ENCODE peak calls at places on chromosomes 16 and 17, in ten cellular contexts. One of them, this sample, is unnamed.

GRCh38 chr16:5557966-5558365 is 460.4 kb upstream of the EEF2KMT start:
- DNase-seq in ACHN: no peak
- DNase-seq in skeletal muscle cell: no peak
- DNase-seq in stimulated activated CD4-positive, alpha-beta T cell treated with anti-CD3 and anti-CD28 coated beads, Interleukin-12 subunit alpha, Interleukin-12 subunit beta, amount 100 ng/mL, for 48 hours: no peak
- DNase-seq in amniotic stem cell: no peak
- DNase-seq in EL: no peak
- DNase-seq in mesenchymal stem cell: no peak
- DNase-seq in dorsolateral prefrontal cortex: no peak
- DNase-seq in choroid plexus epithelial cell: no peak
- DNase-seq in H54: no peak
- DNase-seq in this sample: no peak

GRCh38 chr16:87471278-87472141 is 21.3 kb downstream of the ZCCHC14 start:
- DNase-seq in choroid plexus epithelial cell: peak; percentile 42
- DNase-seq in dorsolateral prefrontal cortex: no peak
- DNase-seq in ACHN: no peak
- DNase-seq in skeletal muscle cell: no peak
- DNase-seq in mesenchymal stem cell: no peak
- DNase-seq in stimulated activated CD4-positive, alpha-beta T cell treated with anti-CD3 and anti-CD28 coated beads, Interleukin-12 subunit alpha, Interleukin-12 subunit beta, amount 100 ng/mL, for 48 hours: no peak
- DNase-seq in EL: no peak
- DNase-seq in H54: no peak
- DNase-seq in amniotic stem cell: no peak
- DNase-seq in this sample: no peak

GRCh38 chr16:63512910-63513309 is 1476.7 kb upstream of the CDH8 start:
- DNase-seq in skeletal muscle cell: no peak
- DNase-seq in EL: no peak
- DNase-seq in amniotic stem cell: no peak
- DNase-seq in stimulated activated CD4-positive, alpha-beta T cell treated with anti-CD3 and anti-CD28 coated beads, Interleukin-12 subunit alpha, Interleukin-12 subunit beta, amount 100 ng/mL, for 48 hours: no peak
- DNase-seq in H54: no peak
- DNase-seq in mesenchymal stem cell: no peak
- DNase-seq in ACHN: no peak
- DNase-seq in dorsolateral prefrontal cortex: no peak
- DNase-seq in choroid plexus epithelial cell: no peak
- DNase-seq in this sample: no peak

GRCh38 chr17:41439375-41439774 is 1.4 kb downstream of the KRT38 start:
- DNase-seq in ACHN: no peak
- DNase-seq in amniotic stem cell: no peak
- DNase-seq in mesenchymal stem cell: no peak
- DNase-seq in H54: no peak
- DNase-seq in dorsolateral prefrontal cortex: no peak
- DNase-seq in stimulated activated CD4-positive, alpha-beta T cell treated with anti-CD3 and anti-CD28 coated beads, Interleukin-12 subunit alpha, Interleukin-12 subunit beta, amount 100 ng/mL, for 48 hours: no peak
- DNase-seq in EL: peak; percentile 25
- DNase-seq in skeletal muscle cell: no peak
- DNase-seq in choroid plexus epithelial cell: peak; percentile 74
- DNase-seq in this sample: no peak

GRCh38 chr17:38798614-38799500 is 499 bp downstream of the PIP4K2B start:
- DNase-seq in amniotic stem cell: no peak
- DNase-seq in choroid plexus epithelial cell: peak; percentile 53
- DNase-seq in mesenchymal stem cell: peak; percentile 67
- DNase-seq in dorsolateral prefrontal cortex: peak; percentile 44
- DNase-seq in ACHN: peak; percentile 50
- DNase-seq in EL: peak; percentile 64
- DNase-seq in H54: peak; percentile 42
- DNase-seq in stimulated activated CD4-positive, alpha-beta T cell treated with anti-CD3 and anti-CD28 coated beads, Interleukin-12 subunit alpha, Interleukin-12 subunit beta, amount 100 ng/mL, for 48 hours: peak; percentile 42
- DNase-seq in skeletal muscle cell: peak; percentile 13
- DNase-seq in this sample: peak; percentile 37

GRCh38 chr17:7029659-7030058 is 6.2 kb upstream of the SLC16A13 start:
- DNase-seq in mesenchymal stem cell: no peak
- DNase-seq in amniotic stem cell: no peak
- DNase-seq in skeletal muscle cell: no peak
- DNase-seq in choroid plexus epithelial cell: no peak
- DNase-seq in ACHN: no peak
- DNase-seq in dorsolateral prefrontal cortex: no peak
- DNase-seq in EL: no peak
- DNase-seq in H54: no peak
- DNase-seq in stimulated activated CD4-positive, alpha-beta T cell treated with anti-CD3 and anti-CD28 coated beads, Interleukin-12 subunit alpha, Interleukin-12 subunit beta, amount 100 ng/mL, for 48 hours: no peak
- DNase-seq in this sample: no peak

GRCh38 chr16:71610936-71611871 is 14.8 kb upstream of the MARVELD3 start:
- DNase-seq in dorsolateral prefrontal cortex: peak; percentile 25
- DNase-seq in EL: peak; percentile 54
- DNase-seq in stimulated activated CD4-positive, alpha-beta T cell treated with anti-CD3 and anti-CD28 coated beads, Interleukin-12 subunit alpha, Interleukin-12 subunit beta, amount 100 ng/mL, for 48 hours: peak; percentile 76
- DNase-seq in skeletal muscle cell: peak; percentile 4
- DNase-seq in ACHN: peak; percentile 71
- DNase-seq in mesenchymal stem cell: peak; percentile 51
- DNase-seq in choroid plexus epithelial cell: peak; percentile 74
- DNase-seq in amniotic stem cell: peak; percentile 12
- DNase-seq in H54: peak; percentile 50
- DNase-seq in this sample: peak; percentile 71

GRCh38 chr16:20906225-20906870 is 5.8 kb downstream of the LYRM1 start:
- DNase-seq in H54: no peak
- DNase-seq in ACHN: peak; percentile 88
- DNase-seq in dorsolateral prefrontal cortex: no peak
- DNase-seq in skeletal muscle cell: peak; percentile 74
- DNase-seq in stimulated activated CD4-positive, alpha-beta T cell treated with anti-CD3 and anti-CD28 coated beads, Interleukin-12 subunit alpha, Interleukin-12 subunit beta, amount 100 ng/mL, for 48 hours: no peak
- DNase-seq in EL: peak; percentile 94
- DNase-seq in mesenchymal stem cell: peak; percentile 77
- DNase-seq in amniotic stem cell: peak; percentile 36
- DNase-seq in choroid plexus epithelial cell: peak; percentile 85
- DNase-seq in this sample: no peak

GRCh38 chr16:83187404-83187803 is 560.6 kb downstream of the CDH13 start:
- DNase-seq in ACHN: peak; percentile 62
- DNase-seq in choroid plexus epithelial cell: peak; percentile 82
- DNase-seq in stimulated activated CD4-positive, alpha-beta T cell treated with anti-CD3 and anti-CD28 coated beads, Interleukin-12 subunit alpha, Interleukin-12 subunit beta, amount 100 ng/mL, for 48 hours: peak; percentile 6
- DNase-seq in mesenchymal stem cell: peak; percentile 75
- DNase-seq in dorsolateral prefrontal cortex: no peak
- DNase-seq in H54: peak; percentile 66
- DNase-seq in EL: peak; percentile 85
- DNase-seq in amniotic stem cell: peak; percentile 66
- DNase-seq in skeletal muscle cell: peak; percentile 23
- DNase-seq in this sample: no peak

GRCh38 chr16:79612207-79612606 is 11.7 kb upstream of the MAF start:
- DNase-seq in mesenchymal stem cell: peak; percentile 12
- DNase-seq in stimulated activated CD4-positive, alpha-beta T cell treated with anti-CD3 and anti-CD28 coated beads, Interleukin-12 subunit alpha, Interleukin-12 subunit beta, amount 100 ng/mL, for 48 hours: no peak
- DNase-seq in skeletal muscle cell: no peak
- DNase-seq in amniotic stem cell: no peak
- DNase-seq in choroid plexus epithelial cell: peak; percentile 30
- DNase-seq in ACHN: no peak
- DNase-seq in EL: no peak
- DNase-seq in dorsolateral prefrontal cortex: no peak
- DNase-seq in H54: no peak
- DNase-seq in this sample: no peak

GRCh38 chr17:41503202-41503601 is 2.2 kb downstream of the KRT13 start:
- DNase-seq in EL: no peak
- DNase-seq in dorsolateral prefrontal cortex: no peak
- DNase-seq in amniotic stem cell: no peak
- DNase-seq in choroid plexus epithelial cell: no peak
- DNase-seq in H54: no peak
- DNase-seq in skeletal muscle cell: no peak
- DNase-seq in stimulated activated CD4-positive, alpha-beta T cell treated with anti-CD3 and anti-CD28 coated beads, Interleukin-12 subunit alpha, Interleukin-12 subunit beta, amount 100 ng/mL, for 48 hours: no peak
- DNase-seq in ACHN: no peak
- DNase-seq in mesenchymal stem cell: no peak
- DNase-seq in this sample: no peak

GRCh38 chr16:24253192-24253591 is 2.9 kb upstream of the CACNG3 start:
- DNase-seq in mesenchymal stem cell: peak; percentile 8
- DNase-seq in dorsolateral prefrontal cortex: peak; percentile 38
- DNase-seq in amniotic stem cell: no peak
- DNase-seq in H54: peak; percentile 11
- DNase-seq in choroid plexus epithelial cell: peak; percentile 52
- DNase-seq in skeletal muscle cell: no peak
- DNase-seq in stimulated activated CD4-positive, alpha-beta T cell treated with anti-CD3 and anti-CD28 coated beads, Interleukin-12 subunit alpha, Interleukin-12 subunit beta, amount 100 ng/mL, for 48 hours: peak; percentile 11
- DNase-seq in ACHN: peak; percentile 58
- DNase-seq in EL: peak; percentile 30
- DNase-seq in this sample: peak; percentile 62

GRCh38 chr16:1048442-1049112 is 24.0 kb upstream of the SSTR5 start:
- DNase-seq in H54: no peak
- DNase-seq in amniotic stem cell: no peak
- DNase-seq in ACHN: no peak
- DNase-seq in mesenchymal stem cell: peak; percentile 9
- DNase-seq in choroid plexus epithelial cell: peak; percentile 54
- DNase-seq in EL: peak; percentile 13
- DNase-seq in dorsolateral prefrontal cortex: no peak
- DNase-seq in skeletal muscle cell: no peak
- DNase-seq in stimulated activated CD4-positive, alpha-beta T cell treated with anti-CD3 and anti-CD28 coated beads, Interleukin-12 subunit alpha, Interleukin-12 subunit beta, amount 100 ng/mL, for 48 hours: no peak
- DNase-seq in this sample: peak; percentile 68

GRCh38 chr16:3173892-3174617 is 13.9 kb upstream of the OR1F1 start:
- DNase-seq in ACHN: peak; percentile 80
- DNase-seq in stimulated activated CD4-positive, alpha-beta T cell treated with anti-CD3 and anti-CD28 coated beads, Interleukin-12 subunit alpha, Interleukin-12 subunit beta, amount 100 ng/mL, for 48 hours: no peak
- DNase-seq in dorsolateral prefrontal cortex: no peak
- DNase-seq in choroid plexus epithelial cell: no peak
- DNase-seq in EL: peak; percentile 25
- DNase-seq in H54: peak; percentile 63
- DNase-seq in amniotic stem cell: no peak
- DNase-seq in mesenchymal stem cell: peak; percentile 43
- DNase-seq in skeletal muscle cell: no peak
- DNase-seq in this sample: peak; percentile 80

GRCh38 chr17:36675250-36675649 is 73.9 kb downstream of the MRM1 start:
- DNase-seq in choroid plexus epithelial cell: no peak
- DNase-seq in EL: no peak
- DNase-seq in stimulated activated CD4-positive, alpha-beta T cell treated with anti-CD3 and anti-CD28 coated beads, Interleukin-12 subunit alpha, Interleukin-12 subunit beta, amount 100 ng/mL, for 48 hours: peak; percentile 8
- DNase-seq in amniotic stem cell: no peak
- DNase-seq in H54: no peak
- DNase-seq in skeletal muscle cell: no peak
- DNase-seq in dorsolateral prefrontal cortex: no peak
- DNase-seq in ACHN: no peak
- DNase-seq in mesenchymal stem cell: no peak
- DNase-seq in this sample: no peak

GRCh38 chr16:20383106-20384029 is 21.2 kb downstream of the PDILT start:
- DNase-seq in H54: peak; percentile 55
- DNase-seq in stimulated activated CD4-positive, alpha-beta T cell treated with anti-CD3 and anti-CD28 coated beads, Interleukin-12 subunit alpha, Interleukin-12 subunit beta, amount 100 ng/mL, for 48 hours: peak; percentile 26
- DNase-seq in mesenchymal stem cell: peak; percentile 45
- DNase-seq in choroid plexus epithelial cell: peak; percentile 81
- DNase-seq in dorsolateral prefrontal cortex: peak; percentile 56
- DNase-seq in skeletal muscle cell: peak; percentile 9
- DNase-seq in EL: peak; percentile 52
- DNase-seq in amniotic stem cell: peak; percentile 8
- DNase-seq in ACHN: peak; percentile 75
- DNase-seq in this sample: peak; percentile 79

GRCh38 chr16:50311891-50312501 is 45.6 kb downstream of the ADCY7 start:
- DNase-seq in skeletal muscle cell: no peak
- DNase-seq in choroid plexus epithelial cell: no peak
- DNase-seq in H54: no peak
- DNase-seq in ACHN: no peak
- DNase-seq in EL: no peak
- DNase-seq in mesenchymal stem cell: no peak
- DNase-seq in dorsolateral prefrontal cortex: no peak
- DNase-seq in amniotic stem cell: no peak
- DNase-seq in stimulated activated CD4-positive, alpha-beta T cell treated with anti-CD3 and anti-CD28 coated beads, Interleukin-12 subunit alpha, Interleukin-12 subunit beta, amount 100 ng/mL, for 48 hours: no peak
- DNase-seq in this sample: no peak

GRCh38 chr16:89096042-89096717 is 2.5 kb downstream of the ACSF3 start:
- DNase-seq in amniotic stem cell: no peak
- DNase-seq in ACHN: no peak
- DNase-seq in stimulated activated CD4-positive, alpha-beta T cell treated with anti-CD3 and anti-CD28 coated beads, Interleukin-12 subunit alpha, Interleukin-12 subunit beta, amount 100 ng/mL, for 48 hours: no peak
- DNase-seq in EL: no peak
- DNase-seq in choroid plexus epithelial cell: no peak
- DNase-seq in dorsolateral prefrontal cortex: no peak
- DNase-seq in mesenchymal stem cell: no peak
- DNase-seq in skeletal muscle cell: no peak
- DNase-seq in H54: no peak
- DNase-seq in this sample: no peak

GRCh38 chr16:30921459-30921747 is 2.0 kb upstream of the FBXL19 start:
- DNase-seq in amniotic stem cell: no peak
- DNase-seq in skeletal muscle cell: no peak
- DNase-seq in mesenchymal stem cell: no peak
- DNase-seq in choroid plexus epithelial cell: no peak
- DNase-seq in ACHN: no peak
- DNase-seq in dorsolateral prefrontal cortex: no peak
- DNase-seq in EL: no peak
- DNase-seq in H54: no peak
- DNase-seq in stimulated activated CD4-positive, alpha-beta T cell treated with anti-CD3 and anti-CD28 coated beads, Interleukin-12 subunit alpha, Interleukin-12 subunit beta, amount 100 ng/mL, for 48 hours: no peak
- DNase-seq in this sample: no peak

GRCh38 chr17:34071891-34072420 is 183.1 kb upstream of the CCL2 start:
- DNase-seq in EL: no peak
- DNase-seq in skeletal muscle cell: no peak
- DNase-seq in amniotic stem cell: no peak
- DNase-seq in stimulated activated CD4-positive, alpha-beta T cell treated with anti-CD3 and anti-CD28 coated beads, Interleukin-12 subunit alpha, Interleukin-12 subunit beta, amount 100 ng/mL, for 48 hours: no peak
- DNase-seq in H54: no peak
- DNase-seq in mesenchymal stem cell: no peak
- DNase-seq in dorsolateral prefrontal cortex: no peak
- DNase-seq in choroid plexus epithelial cell: no peak
- DNase-seq in ACHN: no peak
- DNase-seq in this sample: no peak

GRCh38 chr16:22014271-22014873 is 6.5 kb downstream of the MOSMO start:
- DNase-seq in dorsolateral prefrontal cortex: no peak
- DNase-seq in EL: no peak
- DNase-seq in stimulated activated CD4-positive, alpha-beta T cell treated with anti-CD3 and anti-CD28 coated beads, Interleukin-12 subunit alpha, Interleukin-12 subunit beta, amount 100 ng/mL, for 48 hours: no peak
- DNase-seq in ACHN: no peak
- DNase-seq in H54: no peak
- DNase-seq in amniotic stem cell: no peak
- DNase-seq in choroid plexus epithelial cell: no peak
- DNase-seq in mesenchymal stem cell: no peak
- DNase-seq in skeletal muscle cell: no peak
- DNase-seq in this sample: no peak

GRCh38 chr17:8059131-8059530 is 20.3 kb downstream of the ALOX15B start:
- DNase-seq in amniotic stem cell: no peak
- DNase-seq in H54: no peak
- DNase-seq in stimulated activated CD4-positive, alpha-beta T cell treated with anti-CD3 and anti-CD28 coated beads, Interleukin-12 subunit alpha, Interleukin-12 subunit beta, amount 100 ng/mL, for 48 hours: no peak
- DNase-seq in EL: no peak
- DNase-seq in mesenchymal stem cell: no peak
- DNase-seq in skeletal muscle cell: no peak
- DNase-seq in choroid plexus epithelial cell: no peak
- DNase-seq in dorsolateral prefrontal cortex: no peak
- DNase-seq in ACHN: no peak
- DNase-seq in this sample: no peak

GRCh38 chr16:68506331-68507053 is 32.6 kb upstream of the ZFP90 start:
- DNase-seq in skeletal muscle cell: no peak
- DNase-seq in ACHN: no peak
- DNase-seq in choroid plexus epithelial cell: peak; percentile 35
- DNase-seq in H54: peak; percentile 51
- DNase-seq in mesenchymal stem cell: no peak
- DNase-seq in amniotic stem cell: no peak
- DNase-seq in stimulated activated CD4-positive, alpha-beta T cell treated with anti-CD3 and anti-CD28 coated beads, Interleukin-12 subunit alpha, Interleukin-12 subunit beta, amount 100 ng/mL, for 48 hours: no peak
- DNase-seq in EL: peak; percentile 79
- DNase-seq in dorsolateral prefrontal cortex: peak; percentile 6
- DNase-seq in this sample: no peak

GRCh38 chr16:57736419-57737281 is 1.1 kb downstream of the KATNB1 start:
- DNase-seq in choroid plexus epithelial cell: peak; percentile 84
- DNase-seq in mesenchymal stem cell: peak; percentile 91
- DNase-seq in H54: peak; percentile 45
- DNase-seq in EL: peak; percentile 82
- DNase-seq in stimulated activated CD4-positive, alpha-beta T cell treated with anti-CD3 and anti-CD28 coated beads, Interleukin-12 subunit alpha, Interleukin-12 subunit beta, amount 100 ng/mL, for 48 hours: peak; percentile 37
- DNase-seq in dorsolateral prefrontal cortex: no peak
- DNase-seq in amniotic stem cell: no peak
- DNase-seq in ACHN: peak; percentile 85
- DNase-seq in skeletal muscle cell: peak; percentile 47
- DNase-seq in this sample: peak; percentile 67

GRCh38 chr16:87422106-87422505 is 30.0 kb downstream of the MAP1LC3B start:
- DNase-seq in dorsolateral prefrontal cortex: no peak
- DNase-seq in mesenchymal stem cell: no peak
- DNase-seq in H54: no peak
- DNase-seq in skeletal muscle cell: no peak
- DNase-seq in ACHN: no peak
- DNase-seq in choroid plexus epithelial cell: no peak
- DNase-seq in stimulated activated CD4-positive, alpha-beta T cell treated with anti-CD3 and anti-CD28 coated beads, Interleukin-12 subunit alpha, Interleukin-12 subunit beta, amount 100 ng/mL, for 48 hours: no peak
- DNase-seq in amniotic stem cell: no peak
- DNase-seq in EL: no peak
- DNase-seq in this sample: no peak

GRCh38 chr17:32256012-32256694 is 9.5 kb upstream of the RHBDL3 start:
- DNase-seq in choroid plexus epithelial cell: no peak
- DNase-seq in skeletal muscle cell: no peak
- DNase-seq in H54: no peak
- DNase-seq in dorsolateral prefrontal cortex: no peak
- DNase-seq in EL: no peak
- DNase-seq in amniotic stem cell: no peak
- DNase-seq in stimulated activated CD4-positive, alpha-beta T cell treated with anti-CD3 and anti-CD28 coated beads, Interleukin-12 subunit alpha, Interleukin-12 subunit beta, amount 100 ng/mL, for 48 hours: no peak
- DNase-seq in ACHN: no peak
- DNase-seq in mesenchymal stem cell: no peak
- DNase-seq in this sample: no peak

GRCh38 chr16:70407811-70408274 is 31.1 kb downstream of the ST3GAL2 start:
- DNase-seq in EL: no peak
- DNase-seq in choroid plexus epithelial cell: no peak
- DNase-seq in skeletal muscle cell: no peak
- DNase-seq in ACHN: no peak
- DNase-seq in stimulated activated CD4-positive, alpha-beta T cell treated with anti-CD3 and anti-CD28 coated beads, Interleukin-12 subunit alpha, Interleukin-12 subunit beta, amount 100 ng/mL, for 48 hours: no peak
- DNase-seq in dorsolateral prefrontal cortex: no peak
- DNase-seq in H54: no peak
- DNase-seq in mesenchymal stem cell: no peak
- DNase-seq in amniotic stem cell: no peak
- DNase-seq in this sample: no peak

GRCh38 chr16:88461291-88462269 is 8.5 kb downstream of the ZFPM1 start:
- DNase-seq in skeletal muscle cell: no peak
- DNase-seq in H54: peak; percentile 90
- DNase-seq in dorsolateral prefrontal cortex: no peak
- DNase-seq in ACHN: no peak
- DNase-seq in amniotic stem cell: no peak
- DNase-seq in choroid plexus epithelial cell: peak; percentile 76
- DNase-seq in EL: peak; percentile 15
- DNase-seq in mesenchymal stem cell: peak; percentile 24
- DNase-seq in stimulated activated CD4-positive, alpha-beta T cell treated with anti-CD3 and anti-CD28 coated beads, Interleukin-12 subunit alpha, Interleukin-12 subunit beta, amount 100 ng/mL, for 48 hours: no peak
- DNase-seq in this sample: no peak

This sample was measured in SK-MEL-5.